ENCODE peak calls at places on chromosomes 4 and X, in eight cellular contexts. F, J, M, H, X, T, S and V are unnamed samples.

GRCh38 chrX:2547746-2548145 is 47.0 kb upstream of the DHRSX start:
- DNase-seq in F (no peak), J (no peak), M (no peak), H (no peak), X (no peak), T (no peak), S (no peak), V (no peak)

GRCh38 chrX:12060489-12061260 is 77.6 kb upstream of the FRMPD4 start:
- DNase-seq in F (no peak), J (no peak), M (no peak), H (peak; percentile 38), X (no peak), T (no peak), S (no peak), V (no peak)

GRCh38 chr4:80075995-80076394 is 3.0 kb upstream of the ANTXR2 start:
- DNase-seq in F (no peak), J (no peak), M (no peak), H (no peak), X (no peak), T (no peak), S (no peak), V (no peak)

GRCh38 chr4:22048326-22048725 is 99.8 kb upstream of the KCNIP4 start:
- DNase-seq in F (no peak), J (no peak), M (no peak), H (no peak), X (no peak), T (no peak), S (no peak), V (no peak)

GRCh38 chr4:151356510-151356909 is 31.1 kb upstream of the SH3D19 start:
- DNase-seq in F (no peak), J (no peak), M (peak; percentile 12), H (peak; percentile 63), X (no peak), T (no peak), S (no peak), V (no peak)

GRCh38 chr4:54998991-54999390 is 126.4 kb downstream of the KDR start:
- DNase-seq in F (no peak), J (no peak), M (peak; percentile 7), H (no peak), X (no peak), T (no peak), S (no peak), V (no peak)

GRCh38 chr4:4398430-4398829 is 11.5 kb downstream of the NSG1 start:
- DNase-seq in F (peak; percentile 3), J (no peak), M (no peak), H (no peak), X (no peak), T (no peak), S (no peak), V (no peak)

GRCh38 chrX:74325130-74326059 is 21.4 kb downstream of the ZCCHC13 start:
- DNase-seq in F (no peak), J (peak; percentile 46), M (no peak), H (no peak), X (no peak), T (no peak), S (no peak), V (no peak)

GRCh38 chrX:119573840-119574393 is 446 bp upstream of the UBE2A start:
- DNase-seq in F (no peak), J (peak; percentile 72), M (peak; percentile 31), H (peak; percentile 32), X (no peak), T (peak; percentile 73), S (no peak), V (no peak)

GRCh38 chrX:49282647-49283011 is 13.0 kb downstream of the PPP1R3F start:
- DNase-seq in F (no peak), J (no peak), M (peak; percentile 8), H (no peak), X (peak; percentile 30), T (no peak), S (no peak), V (peak; percentile 31)

GRCh38 chr4:23097251-23097650 is 404.5 kb downstream of the GBA3 start:
- DNase-seq in F (no peak), J (no peak), M (peak; percentile 87), H (no peak), X (no peak), T (no peak), S (no peak), V (no peak)

GRCh38 chrX:47224266-47224895 is 5.9 kb downstream of the CDK16 start:
- DNase-seq in F (no peak), J (no peak), M (no peak), H (no peak), X (peak; percentile 66), T (no peak), S (no peak), V (no peak)

GRCh38 chr4:102390438-102390837 is 45.2 kb upstream of the SLC39A8 start:
- DNase-seq in F (no peak), J (peak; percentile 56), M (peak; percentile 74), H (peak; percentile 90), X (no peak), T (no peak), S (no peak), V (no peak)

GRCh38 chr4:48796191-48796926 is 16.3 kb upstream of the FRYL start:
- DNase-seq in F (no peak), J (no peak), M (no peak), H (no peak), X (no peak), T (no peak), S (no peak), V (no peak)

GRCh38 chr4:152937280-152937534 is 1.1 kb downstream of the FHDC1 start:
- DNase-seq in F (no peak), J (no peak), M (no peak), H (no peak), X (no peak), T (no peak), S (no peak), V (no peak)

GRCh38 chr4:152935138-152935537 is 985 bp upstream of the FHDC1 start:
- DNase-seq in F (peak; percentile 49), J (no peak), M (no peak), H (no peak), X (no peak), T (no peak), S (no peak), V (no peak)

GRCh38 chr4:152936446-152937279 is 540 bp downstream of the FHDC1 start:
- DNase-seq in F (peak; percentile 59), J (no peak), M (peak; percentile 27), H (peak; percentile 56), X (peak; percentile 80), T (no peak), S (peak; percentile 77), V (peak; percentile 73)

GRCh38 chr4:152937535-152938236 is 1.6 kb downstream of the FHDC1 start:
- DNase-seq in F (peak; percentile 63), J (no peak), M (peak; percentile 34), H (peak; percentile 58), X (peak; percentile 79), T (no peak), S (peak; percentile 78), V (peak; percentile 58)

GRCh38 chr4:152935661-152936445 is at the start of gene FHDC1:
- DNase-seq in F (peak; percentile 90), J (no peak), M (peak; percentile 19), H (peak; percentile 82), X (peak; percentile 75), T (no peak), S (peak; percentile 94), V (peak; percentile 55)
- H3K27me3 ChIP-seq in F (peaks cover 40% of the 10 kb centered on the region), J (no peaks in the 10 kb centered on the region), M (peaks cover 40% of the 10 kb centered on the region), H (no peaks in the 10 kb centered on the region), X (peaks cover 74% of the 10 kb centered on the region), T (peaks cover 4% of the 10 kb centered on the region), S (peaks cover 3% of the 10 kb centered on the region), V (no peaks in the 10 kb centered on the region)

GRCh38 chrX:136647969-136648368 is at the start of gene CD40LG:
- DNase-seq in F (no peak), J (no peak), M (no peak), H (no peak), X (no peak), T (no peak), S (no peak), V (no peak)

GRCh38 chrX:136650811-136651210 is 2.9 kb downstream of the CD40LG start:
- DNase-seq in F (no peak), J (no peak), M (no peak), H (no peak), X (no peak), T (no peak), S (no peak), V (no peak)

GRCh38 chrX:136643243-136643642 is 4.7 kb upstream of the CD40LG start:
- DNase-seq in F (no peak), J (no peak), M (no peak), H (no peak), X (no peak), T (no peak), S (no peak), V (no peak)

DNA sequence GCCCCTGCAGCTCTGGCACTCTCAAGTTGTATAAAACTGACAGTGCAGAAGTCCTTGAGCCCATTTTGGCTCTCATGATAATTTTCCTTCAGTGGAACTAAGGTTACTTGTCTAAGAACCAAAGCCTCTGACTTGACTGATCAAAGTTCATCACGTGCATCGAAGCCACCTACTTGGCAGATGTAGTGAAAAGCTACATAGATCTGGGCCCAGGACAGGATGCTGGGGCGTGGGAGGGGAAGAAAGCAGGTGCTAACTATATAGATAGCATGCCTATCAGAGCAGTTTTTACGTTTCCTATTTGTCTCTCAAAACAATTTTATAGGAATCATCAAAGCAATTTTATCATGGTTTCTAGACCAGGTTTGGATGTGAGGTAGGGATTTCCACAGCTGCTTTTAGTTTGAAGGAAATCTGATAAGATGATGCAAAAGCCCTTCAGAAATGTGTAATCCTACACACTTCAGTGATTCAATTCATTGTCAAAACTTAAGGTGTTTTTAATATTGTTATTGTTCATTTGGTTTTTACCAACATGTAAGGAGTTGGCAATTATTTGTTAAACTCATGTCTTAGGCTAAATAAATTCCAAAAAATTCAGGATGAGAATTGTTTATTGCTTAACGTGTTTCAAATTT is 1.2 kb upstream of the CD40LG start:
- DNase-seq in F (no peak), J (no peak), M (no peak), H (no peak), X (no peak), T (no peak), S (no peak), V (no peak)
- H3K27ac ChIP-seq in F (no peak overlapping the region), J (no peak overlapping the region), M (no peak overlapping the region), H (no peak overlapping the region), X (no peak overlapping the region), T (no peak overlapping the region), S (no peak overlapping the region), V (no peak overlapping the region)

GRCh38 chrX:150017868-150018267 is 79.6 kb upstream of the EOLA2 start:
- DNase-seq in F (no peak), J (no peak), M (no peak), H (no peak), X (no peak), T (no peak), S (no peak), V (no peak)
- H3K27me3 ChIP-seq in F (no peaks in the 10 kb centered on the region), J (no peaks in the 10 kb centered on the region), M (no peaks in the 10 kb centered on the region), H (no peaks in the 10 kb centered on the region), X (no peaks in the 10 kb centered on the region), T (no peaks in the 10 kb centered on the region), S (no peaks in the 10 kb centered on the region), V (no peaks in the 10 kb centered on the region)

DNA sequence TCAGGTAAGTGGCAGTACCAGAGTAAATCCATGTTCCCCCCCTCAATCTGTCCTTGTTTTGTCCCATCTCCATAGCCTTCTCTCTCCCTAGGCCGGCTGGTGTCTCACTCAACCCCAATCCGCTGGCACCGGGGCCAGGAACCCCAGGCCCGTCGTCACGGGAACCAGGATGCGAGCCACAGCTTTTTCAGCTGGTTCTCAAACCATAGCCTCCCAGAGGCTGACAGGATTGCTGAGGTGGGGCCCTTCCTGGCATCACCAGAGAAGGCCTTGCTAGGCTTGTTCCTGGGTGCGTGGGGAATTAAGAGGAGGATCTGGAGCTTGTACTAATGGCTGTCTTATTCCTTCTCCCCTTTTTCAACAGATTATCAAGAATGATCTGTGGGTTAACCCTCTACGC is 2.7 kb downstream of the TSPYL2 start:
- DNase-seq in F (no peak), J (no peak), M (no peak), H (no peak), X (peak; percentile 66), T (peak; percentile 56), S (no peak), V (no peak)
- H3K27ac ChIP-seq in F (no peak overlapping the region), J (no peak overlapping the region), M (no peak overlapping the region), H (no peak overlapping the region), X (no peak overlapping the region), T (peak overlapping the region; percentile 33), S (no peak overlapping the region), V (no peak overlapping the region)